ENCODE peak calls at places on chromosome 4, in six cellular contexts. E is pancreas, Y is endothelial cell of umbilical vein, F is fibroblast of lung, M is H9, N is tibial artery. X is an unnamed sample. For H3K9me3 and H3K4me1, the result is how much of the 10 kb centered on the place peaks cover.

GRCh38 chr4:145934434-145935047 is 4.1 kb downstream of the ZNF827 start:
- DNase-seq in E (no peak), M (no peak), N (no peak), F (no peak), Y (no peak), X (no peak)

GRCh38 chr4:112854420-112854819 is 195.0 kb upstream of the ANK2 start:
- DNase-seq in N (no peak), E (no peak), F (no peak), Y (no peak), M (no peak), X (no peak)

GRCh38 chr4:159199827-159200226 is 96.9 kb downstream of the RAPGEF2 start:
- DNase-seq in Y (no peak), F (no peak), N (no peak), E (no peak), M (no peak), X (no peak)

GRCh38 chr4:102447413-102447812 is 53.7 kb upstream of the NFKB1 start:
- DNase-seq in Y (no peak), E (no peak), N (no peak), M (no peak), F (no peak), X (no peak)

GRCh38 chr4:22897520-22898108 is 204.9 kb downstream of the GBA3 start:
- DNase-seq in Y (peak), N (no peak), F (peak), E (no peak), M (peak), X (no peak)

GRCh38 chr4:109701566-109702399 is 1.5 kb downstream of the CASP6 start:
- DNase-seq in M (peak), Y (peak), E (no peak), N (no peak), F (peak), X (no peak)

GRCh38 chr4:87216469-87216868 is 3.9 kb downstream of the KLHL8 start:
- DNase-seq in N (no peak), M (no peak), Y (no peak), E (no peak), F (no peak), X (no peak)

GRCh38 chr4:151013491-151013890 is 1.6 kb downstream of the LRBA start:
- DNase-seq in F (no peak), E (no peak), Y (peak), N (no peak), M (no peak), X (no peak)

GRCh38 chr4:165198329-165198728 is 9.0 kb upstream of the KLHL2 start:
- DNase-seq in E (no peak), M (no peak), N (no peak), Y (no peak), F (no peak), X (no peak)

GRCh38 chr4:55071951-55072350 is 53.4 kb downstream of the KDR start:
- DNase-seq in Y (no peak), E (no peak), N (no peak), M (no peak), F (no peak), X (no peak)

GRCh38 chr4:55069248-55069647 is 56.1 kb downstream of the KDR start:
- DNase-seq in N (no peak), E (no peak), Y (peak), F (no peak), M (no peak), X (no peak)

GRCh38 chr4:55066018-55066417 is 59.4 kb downstream of the KDR start:
- DNase-seq in N (no peak), F (no peak), Y (no peak), E (no peak), M (no peak), X (no peak)

GRCh38 chr4:55074386-55074785 is 51.0 kb downstream of the KDR start:
- DNase-seq in E (no peak), N (no peak), Y (peak), M (no peak), F (no peak), X (no peak)

DNA sequence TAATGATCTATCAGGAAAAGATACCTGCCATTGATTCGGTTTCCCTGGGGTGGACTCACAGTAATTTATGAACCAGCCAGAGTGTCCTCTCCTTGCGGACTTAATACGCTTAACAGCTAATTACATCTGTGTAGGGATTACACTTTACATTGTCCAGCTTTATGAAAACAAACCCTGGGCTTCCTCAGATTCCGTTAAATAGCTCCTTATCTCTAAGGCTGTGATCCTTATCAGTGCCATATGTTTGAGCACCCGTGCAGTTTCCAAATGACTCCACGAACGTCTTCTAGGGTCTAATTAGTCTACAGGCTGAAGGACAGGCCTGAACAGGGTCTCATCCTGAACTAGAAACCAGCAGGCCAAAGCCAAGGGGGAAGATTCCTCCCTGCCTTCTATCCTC is 56.9 kb downstream of the KDR start:
- DNase-seq in F (no peak), N (no peak), M (no peak), E (no peak), Y (peak), X (no peak)
- H3K9me3 ChIP-seq in F (under half), N (under half), M (under half), E (under half), Y (under half), X (under half)

GRCh38 chr4:99062120-99062519 is 26.5 kb downstream of the ADH5 start:
- DNase-seq in F (no peak), M (no peak), Y (no peak), E (no peak), N (no peak), X (no peak)

GRCh38 chr4:99054428-99054994 is 34.1 kb downstream of the ADH5 start:
- DNase-seq in N (no peak), M (no peak), E (no peak), Y (no peak), F (no peak), X (no peak)

GRCh38 chr4:99061048-99061447 is 27.5 kb downstream of the ADH5 start:
- DNase-seq in M (no peak), E (no peak), Y (no peak), N (no peak), F (no peak), X (no peak)

GRCh38 chr4:99058228-99058627 is 30.4 kb downstream of the ADH5 start:
- DNase-seq in N (no peak), E (no peak), Y (no peak), M (no peak), F (no peak), X (no peak)

GRCh38 chr4:99059550-99059949 is 29.0 kb downstream of the ADH5 start:
- DNase-seq in E (no peak), N (no peak), F (no peak), Y (no peak), M (no peak), X (no peak)
- H3K27ac ChIP-seq in E (no peak), N (no peak), F (peak), Y (peak), M (no peak), X (no peak)

GRCh38 chr4:100034265-100034664 is 84.2 kb upstream of the H2AZ1 start:
- DNase-seq in Y (no peak), F (no peak), E (no peak), M (no peak), N (no peak), X (no peak)
- H3K4me1 ChIP-seq in Y (under half), F (under half), E (under half), M (under half), N (under half), X (under half)

GRCh38 chr4:177128306-177128705 is 181.4 kb upstream of the NEIL3 start:
- DNase-seq in M (no peak), E (no peak), Y (peak), N (no peak), F (no peak), X (no peak)
- H3K9me3 ChIP-seq in M (under half), E (under half), Y (under half), N (under half), F (under half), X (under half)

GRCh38 chr4:70714488-70714887 is 7.3 kb upstream of the RUFY3 start:
- DNase-seq in M (no peak), F (no peak), Y (no peak), E (no peak), N (no peak), X (no peak)
- H3K27ac ChIP-seq in M (no peak), F (no peak), Y (no peak), E (no peak), N (no peak), X (peak)

DNA sequence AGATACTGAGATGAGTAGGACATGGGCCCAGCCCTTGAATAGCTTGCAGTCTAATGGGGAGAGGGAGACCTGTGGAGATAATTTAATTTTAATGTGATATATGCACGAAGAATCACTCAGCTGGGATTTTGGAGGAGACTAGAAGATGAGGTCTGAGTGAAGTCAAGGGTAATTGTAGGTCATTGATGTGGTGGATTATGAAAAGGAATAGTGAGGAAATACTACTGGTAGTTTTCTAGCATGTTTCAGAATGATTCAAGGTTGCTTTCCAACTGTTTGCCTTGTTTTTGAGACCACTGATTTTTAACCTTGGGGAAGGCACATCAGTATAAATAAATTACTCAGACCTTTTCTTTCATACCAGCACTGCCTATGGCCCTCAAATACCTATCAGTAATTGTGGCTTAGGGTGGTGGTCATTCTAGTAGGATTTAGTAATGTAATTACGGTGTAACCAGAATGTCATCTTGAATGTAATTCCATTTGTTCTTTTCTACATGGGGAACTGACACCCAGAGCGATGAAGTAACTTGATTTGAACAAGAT is 25.6 kb downstream of the PTTG2 start:
- DNase-seq in Y (no peak), E (no peak), F (no peak), M (no peak), N (no peak), X (no peak)
- H3K4me1 ChIP-seq in Y (under half), E (under half), F (under half), M (under half), N (under half), X (under half)

GRCh38 chr4:14650127-14650526 is 352.2 kb upstream of the CPEB2 start:
- DNase-seq in M (no peak), E (no peak), F (peak), Y (no peak), N (no peak), X (no peak)
- H3K9me3 ChIP-seq in M (under half), E (under half), F (under half), Y (under half), N (under half), X (under half)

X was measured in kidney.